ENCODE peak calls at places on chromosomes 11 and 22, in four cellular contexts. V is B cell, Z is tibial artery, A is heart left ventricle. B is an unnamed sample.

GRCh38 chr11:86116996-86117705 is 48.3 kb upstream of the PICALM start:
- DNase-seq in V (no peak), Z (no peak), A (no peak), B (no peak)

GRCh38 chr22:37887610-37888378 is 18.3 kb upstream of the MICALL1 start:
- DNase-seq in V (no peak), Z (no peak), A (no peak), B (no peak)

GRCh38 chr22:19735665-19736510 is 12.5 kb downstream of the GP1BB start:
- DNase-seq in V (no peak), Z (no peak), A (no peak), B (no peak)

GRCh38 chr11:43278302-43278956 is 33.4 kb upstream of the API5 start:
- DNase-seq in V (no peak), Z (no peak), A (no peak), B (no peak)

GRCh38 chr11:133081730-133082452 is 450.4 kb downstream of the OPCML start:
- DNase-seq in V (no peak), Z (no peak), A (no peak), B (no peak)

GRCh38 chr22:23784215-23784732 is 2.5 kb upstream of the SMARCB1 start:
- DNase-seq in V (no peak), Z (no peak), A (no peak), B (no peak)

GRCh38 chr22:38172489-38173155 is 9.0 kb downstream of the PLA2G6 start:
- DNase-seq in V (no peak), Z (peak), A (peak), B (peak)

GRCh38 chr11:92423133-92423532 is 198.5 kb downstream of the FAT3 start:
- DNase-seq in V (no peak), Z (no peak), A (no peak), B (no peak)

GRCh38 chr22:43825651-43826050 is 13.5 kb upstream of the EFCAB6 start:
- DNase-seq in V (no peak), Z (no peak), A (no peak), B (no peak)

GRCh38 chr11:61114913-61115312 is 12.6 kb downstream of the CD5 start:
- DNase-seq in V (no peak), Z (no peak), A (no peak), B (no peak)

B was measured in coronary artery.